ENCODE peak calls at places on chromosomes 12 and 14, in nine cellular contexts. E is WERI-Rb-1, J is cardiac muscle cell, F is PC-3, W is tibial nerve, K is tibial artery, O is aorta, A is SK-N-SH, X is breast epithelium. N is an unnamed sample. For H3K36me3 and H3K27me3, the result is how much of the 10 kb centered on the place peaks cover.

GRCh38 chr14:80624581-80624980 is 317.0 kb downstream of the CEP128 start:
- DNase-seq in E (no peak), J (no peak), F (peak), W (no peak), K (no peak), O (no peak), A (no peak), X (no peak), N (no peak)

GRCh38 chr14:22466520-22466919 is 122.5 kb downstream of the DAD1 start:
- DNase-seq in E (no peak), J (no peak), F (peak), W (no peak), K (no peak), O (no peak), A (no peak), X (no peak), N (no peak)

GRCh38 chr14:101072531-101072930 is 169.0 kb upstream of the RTL1 start:
- DNase-seq in E (no peak), J (no peak), F (peak), W (no peak), K (peak), O (peak), A (peak), X (peak), N (peak)

GRCh38 chr12:102465762-102466560 is 14.4 kb downstream of the IGF1 start:
- DNase-seq in E (no peak), J (no peak), F (no peak), W (no peak), K (no peak), O (no peak), A (no peak), X (no peak), N (no peak)

GRCh38 chr14:77258566-77258965 is 12.4 kb downstream of the NGB start:
- DNase-seq in E (no peak), J (no peak), F (no peak), W (no peak), K (no peak), O (no peak), A (no peak), X (no peak), N (no peak)

GRCh38 chr14:37819155-37820015 is 224.0 kb downstream of the TTC6 start:
- DNase-seq in E (no peak), J (peak), F (peak), W (no peak), K (no peak), O (no peak), A (no peak), X (no peak), N (no peak)

GRCh38 chr14:50001999-50002925 is 109.4 kb downstream of the ARF6 start:
- DNase-seq in E (no peak), J (no peak), F (no peak), W (no peak), K (peak), O (no peak), A (no peak), X (peak), N (peak)

GRCh38 chr12:21551811-21552469 is 25.8 kb downstream of the SPX start:
- DNase-seq in E (peak), J (no peak), F (no peak), W (no peak), K (no peak), O (no peak), A (no peak), X (no peak), N (no peak)

GRCh38 chr12:76024942-76025600 is 6.5 kb downstream of the PHLDA1 start:
- DNase-seq in E (no peak), J (no peak), F (peak), W (no peak), K (no peak), O (no peak), A (no peak), X (no peak), N (no peak)

GRCh38 chr14:104117341-104118005 is 20.9 kb upstream of the KIF26A start:
- DNase-seq in E (peak), J (no peak), F (no peak), W (no peak), K (no peak), O (peak), A (peak), X (no peak), N (peak)

GRCh38 chr12:604956-605355 is 58.3 kb downstream of the NINJ2 start:
- DNase-seq in E (no peak), J (peak), F (no peak), W (no peak), K (no peak), O (no peak), A (no peak), X (no peak), N (no peak)

GRCh38 chr14:83300454-83301064 is 1766.9 kb upstream of the SEL1L start:
- DNase-seq in E (no peak), J (peak), F (peak), W (no peak), K (no peak), O (no peak), A (peak), X (no peak), N (no peak)

GRCh38 chr14:75214558-75214957 is 38.1 kb upstream of the TMED10 start:
- DNase-seq in E (no peak), J (no peak), F (no peak), W (no peak), K (no peak), O (no peak), A (no peak), X (no peak), N (no peak)

GRCh38 chr12:59164991-59165718 is 244.9 kb upstream of the LRIG3 start:
- DNase-seq in E (no peak), J (peak), F (peak), W (no peak), K (no peak), O (no peak), A (peak), X (peak), N (no peak)

DNA sequence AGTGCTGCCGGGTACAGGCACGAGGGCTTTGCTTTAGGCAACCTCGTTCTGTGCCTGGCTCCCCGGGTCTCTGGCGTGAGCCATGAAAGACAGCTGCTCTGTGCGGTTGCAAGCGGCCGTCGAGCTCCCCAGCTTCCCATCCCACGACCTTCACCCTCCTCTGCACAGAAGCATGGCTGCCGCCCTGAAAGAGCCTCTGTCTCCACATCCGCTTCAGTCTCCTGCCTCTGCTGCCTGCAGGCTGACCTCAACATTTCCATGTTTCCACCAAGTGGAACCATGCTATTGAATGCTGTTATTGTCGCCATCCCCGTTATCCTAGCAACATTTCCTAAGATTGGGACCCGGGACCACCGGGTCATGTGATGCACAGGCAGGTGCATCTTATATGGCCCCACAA is 57.1 kb downstream of the KDM2B start:
- DNase-seq in E (no peak), J (no peak), F (no peak), W (no peak), K (no peak), O (no peak), A (no peak), X (no peak), N (peak)
- H3K4me3 ChIP-seq in E (no peak), J (no peak), F (no peak), W (no peak), K (no peak), O (no peak), A (no peak), X (no peak), N (no peak)

DNA sequence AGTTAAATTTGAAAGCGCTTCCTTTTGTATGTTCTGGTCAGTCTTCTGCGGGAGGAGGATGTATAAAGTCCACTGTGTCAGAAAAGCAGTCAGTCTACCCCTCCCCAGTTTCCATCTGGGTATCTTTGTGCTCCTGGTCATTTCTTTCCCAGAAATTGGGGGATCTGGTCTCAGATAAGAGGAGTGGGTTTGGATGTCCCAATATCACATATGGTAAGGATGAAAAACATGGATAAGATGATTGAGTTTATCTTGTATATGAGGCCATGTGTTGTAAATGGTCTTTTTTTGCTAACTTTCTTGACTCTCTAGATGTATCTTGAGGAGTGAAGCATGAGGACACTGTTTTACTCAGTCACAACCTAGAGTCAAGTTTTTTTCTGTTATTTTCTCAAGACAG is 186.8 kb upstream of the HIF1A start:
- DNase-seq in E (no peak), J (no peak), F (no peak), W (no peak), K (no peak), O (no peak), A (peak), X (no peak), N (no peak)
- H3K36me3 ChIP-seq in E (under half), J (under half), F (under half), W (under half), K (under half), O (under half), A (under half), X (under half), N (under half)

GRCh38 chr12:41966916-41967315 is 177.8 kb downstream of the GXYLT1 start:
- DNase-seq in E (no peak), J (no peak), F (peak), W (no peak), K (no peak), O (no peak), A (no peak), X (no peak), N (no peak)
- H3K27me3 ChIP-seq in E (under half), J (under half), F (under half), W (under half), K (under half), O (under half), A (under half), X (under half), N (under half)

GRCh38 chr12:23950011-23950774 is 723 bp upstream of the SOX5 start:
- DNase-seq in E (peak), J (peak), F (no peak), W (peak), K (peak), O (no peak), A (peak), X (no peak), N (peak)

GRCh38 chr12:23952071-23952470 is 2.6 kb upstream of the SOX5 start:
- DNase-seq in E (no peak), J (no peak), F (no peak), W (no peak), K (no peak), O (no peak), A (no peak), X (no peak), N (no peak)

GRCh38 chr12:23949212-23950010 is at the start of gene SOX5:
- DNase-seq in E (peak), J (peak), F (no peak), W (peak), K (peak), O (peak), A (peak), X (no peak), N (peak)

GRCh38 chr12:23954332-23954731 is 4.9 kb upstream of the SOX5 start:
- DNase-seq in E (no peak), J (no peak), F (no peak), W (no peak), K (no peak), O (no peak), A (no peak), X (no peak), N (no peak)

DNA sequence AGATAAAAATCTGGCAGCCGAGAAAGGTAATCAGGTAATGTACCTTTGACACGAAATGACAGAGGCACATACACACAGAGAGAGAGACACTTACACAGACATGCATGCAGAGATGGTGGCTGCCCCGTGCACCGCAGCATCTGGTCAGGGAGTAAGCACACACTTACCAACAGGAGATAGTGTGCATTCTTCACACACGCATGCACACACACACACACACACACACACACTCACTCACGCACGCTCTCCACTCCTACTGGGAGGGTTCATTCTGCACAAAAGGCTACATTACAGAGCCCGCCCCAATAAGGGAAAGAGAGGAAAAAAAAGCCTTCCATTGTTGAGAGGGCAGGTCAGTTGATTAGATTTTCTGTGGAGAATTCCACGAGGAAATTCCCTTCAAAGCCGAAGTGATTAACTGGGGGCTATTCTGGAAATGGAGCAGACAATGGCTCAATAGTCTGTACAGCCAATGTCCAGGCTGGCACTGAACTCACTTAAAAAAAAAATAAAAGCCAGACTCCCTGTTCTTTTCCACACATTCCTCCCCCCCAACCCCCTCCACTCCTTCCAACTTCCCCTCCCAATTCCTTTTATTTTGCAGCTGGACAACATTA is 1.4 kb upstream of the SOX5 start:
- DNase-seq in E (peak), J (peak), F (no peak), W (peak), K (no peak), O (no peak), A (peak), X (no peak), N (no peak)
- H3K4me3 ChIP-seq in E (peak), J (peak), F (no peak), W (peak), K (peak), O (peak), A (peak), X (peak), N (peak)

GRCh38 chr12:95126076-95126475 is 52.7 kb upstream of the NR2C1 start:
- DNase-seq in E (no peak), J (no peak), F (no peak), W (no peak), K (no peak), O (no peak), A (no peak), X (no peak), N (no peak)
- H3K36me3 ChIP-seq in E (under half), J (under half), F (under half), W (under half), K (under half), O (under half), A (under half), X (under half), N (under half)

GRCh38 chr12:48017921-48018617 is 13.8 kb upstream of the COL2A1 start:
- DNase-seq in E (no peak), J (no peak), F (no peak), W (no peak), K (no peak), O (no peak), A (no peak), X (no peak), N (no peak)

GRCh38 chr12:48017496-48017895 is 13.2 kb upstream of the COL2A1 start:
- DNase-seq in E (no peak), J (no peak), F (no peak), W (no peak), K (no peak), O (no peak), A (no peak), X (no peak), N (no peak)

GRCh38 chr12:48015954-48016353 is 11.7 kb upstream of the COL2A1 start:
- DNase-seq in E (no peak), J (no peak), F (no peak), W (no peak), K (no peak), O (no peak), A (no peak), X (no peak), N (no peak)

GRCh38 chr12:48015129-48015528 is 10.9 kb upstream of the COL2A1 start:
- DNase-seq in E (no peak), J (no peak), F (no peak), W (no peak), K (no peak), O (no peak), A (no peak), X (no peak), N (no peak)

GRCh38 chr12:48016373-48017020 is 12.2 kb upstream of the COL2A1 start:
- DNase-seq in E (no peak), J (no peak), F (no peak), W (no peak), K (no peak), O (no peak), A (no peak), X (no peak), N (no peak)
- H3K27me3 ChIP-seq in E (under half), J (half or more), F (under half), W (under half), K (under half), O (under half), A (under half), X (under half), N (half or more)

GRCh38 chr12:6923851-6924250 is 3.9 kb upstream of the ATN1 start:
- DNase-seq in E (no peak), J (no peak), F (no peak), W (no peak), K (no peak), O (peak), A (no peak), X (no peak), N (no peak)

GRCh38 chr12:6925543-6926279 is 2.0 kb upstream of the ATN1 start:
- DNase-seq in E (no peak), J (peak), F (peak), W (peak), K (peak), O (peak), A (peak), X (peak), N (peak)

GRCh38 chr12:6927379-6927991 is at the start of gene ATN1:
- DNase-seq in E (peak), J (peak), F (peak), W (peak), K (peak), O (peak), A (peak), X (peak), N (peak)

GRCh38 chr12:6923003-6923732 is 4.6 kb upstream of the ATN1 start:
- DNase-seq in E (no peak), J (no peak), F (no peak), W (no peak), K (no peak), O (peak), A (no peak), X (no peak), N (peak)

GRCh38 chr12:6925239-6925542 is 2.6 kb upstream of the ATN1 start:
- DNase-seq in E (no peak), J (no peak), F (no peak), W (no peak), K (no peak), O (no peak), A (no peak), X (no peak), N (no peak)
- H3K4me3 ChIP-seq in E (no peak), J (no peak), F (no peak), W (peak), K (peak), O (no peak), A (no peak), X (peak), N (peak)

GRCh38 chr12:112261559-112261958 is 120.7 kb downstream of the HECTD4 start:
- DNase-seq in E (peak), J (no peak), F (peak), W (no peak), K (no peak), O (no peak), A (peak), X (no peak), N (peak)
- H3K36me3 ChIP-seq in E (under half), J (half or more), F (under half), W (half or more), K (half or more), O (under half), A (under half), X (under half), N (under half)

GRCh38 chr12:123890536-123890902 is 82.1 kb downstream of the CCDC92 start:
- DNase-seq in E (no peak), J (no peak), F (no peak), W (no peak), K (no peak), O (peak), A (no peak), X (no peak), N (no peak)

GRCh38 chr12:123886258-123886657 is 86.4 kb downstream of the CCDC92 start:
- DNase-seq in E (no peak), J (no peak), F (no peak), W (no peak), K (no peak), O (peak), A (no peak), X (no peak), N (no peak)

GRCh38 chr12:123889000-123889399 is 83.6 kb downstream of the CCDC92 start:
- DNase-seq in E (no peak), J (no peak), F (no peak), W (no peak), K (no peak), O (peak), A (no peak), X (no peak), N (no peak)

GRCh38 chr12:123889848-123890535 is 82.6 kb downstream of the CCDC92 start:
- DNase-seq in E (no peak), J (no peak), F (no peak), W (no peak), K (no peak), O (peak), A (no peak), X (no peak), N (no peak)

DNA sequence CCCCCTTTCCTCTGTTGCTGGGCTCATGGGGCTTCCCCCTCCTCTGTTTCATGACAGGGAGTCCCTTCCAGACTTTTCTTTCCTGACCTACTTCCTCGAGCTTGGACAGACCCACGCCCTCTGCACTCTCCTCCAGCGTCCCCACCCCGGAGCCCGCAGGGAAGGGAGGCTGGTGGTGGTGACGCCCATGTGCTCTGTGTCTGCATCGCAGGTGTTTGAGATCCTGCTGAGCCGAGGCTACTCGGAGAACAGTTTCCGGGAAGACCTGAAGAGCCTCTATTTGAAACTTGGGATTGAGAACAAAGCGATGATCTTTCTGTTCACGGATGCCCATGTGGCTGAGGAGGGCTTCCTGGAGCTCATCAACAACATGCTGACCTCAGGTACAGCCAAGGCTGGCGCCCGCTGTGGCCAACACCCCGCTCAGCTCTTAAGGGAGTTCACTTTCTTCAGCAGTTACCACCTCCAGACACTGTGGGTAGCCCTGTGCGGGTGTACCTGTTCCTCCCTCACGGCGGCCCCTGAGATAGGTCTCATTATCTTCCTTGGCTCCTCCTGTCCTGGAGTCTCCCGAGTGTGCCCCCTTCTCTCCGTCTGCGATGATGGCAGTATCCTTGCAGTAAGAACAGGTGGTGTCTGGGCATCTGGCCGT is 85.6 kb downstream of the CCDC92 start:
- DNase-seq in E (no peak), J (no peak), F (no peak), W (no peak), K (no peak), O (no peak), A (no peak), X (no peak), N (no peak)
- H3K27me3 ChIP-seq in E (under half), J (under half), F (half or more), W (under half), K (under half), O (under half), A (under half), X (under half), N (under half)